ENCODE peak calls at places on chromosomes 13 and 19, in four cellular contexts. G, K, O and L are unnamed samples.

GRCh38 chr13:43285891-43286602 is 262.7 kb downstream of the DNAJC15 start:
- DNase-seq in K (no peak), G (no peak), O (peak), L (no peak)

GRCh38 chr13:19632915-19633339 is 532 bp upstream of the MPHOSPH8 start:
- DNase-seq in G (no peak), K (no peak), O (no peak), L (no peak)

GRCh38 chr13:98443329-98443728 is 133.6 kb downstream of the STK24 start:
- DNase-seq in G (no peak), O (peak), K (no peak), L (no peak)

GRCh38 chr13:28320884-28321574 is 173.9 kb downstream of the FLT1 start:
- DNase-seq in K (no peak), G (no peak), O (no peak), L (no peak)

GRCh38 chr13:26518433-26519084 is 38.9 kb upstream of the WASF3 start:
- DNase-seq in O (no peak), K (no peak), G (no peak), L (no peak)

GRCh38 chr13:111875922-111876321 is 191.0 kb upstream of the SOX1 start:
- DNase-seq in K (no peak), G (no peak), O (no peak), L (no peak)

GRCh38 chr13:43805071-43805468 is 18.3 kb upstream of the ENOX1 start:
- DNase-seq in K (peak), G (no peak), O (peak), L (peak)

GRCh38 chr13:65808061-65808460 is 1422.1 kb downstream of the PCDH9 start:
- DNase-seq in O (no peak), K (no peak), G (no peak), L (no peak)

GRCh38 chr19:29118384-29118783 is 94.6 kb downstream of the UQCRFS1 start:
- DNase-seq in G (no peak), O (no peak), K (no peak), L (no peak)

GRCh38 chr13:24274452-24274971 is 34.9 kb upstream of the C1QTNF9 start:
- DNase-seq in O (no peak), K (no peak), G (peak), L (no peak)

GRCh38 chr19:756232-756631 is 5.3 kb downstream of the MISP start:
- DNase-seq in O (peak), K (peak), G (no peak), L (no peak)

GRCh38 chr13:25927966-25928365 is 123.8 kb downstream of the SHISA2 start:
- DNase-seq in K (no peak), G (no peak), O (no peak), L (no peak)

GRCh38 chr19:18594824-18595373 is 6.3 kb downstream of the REX1BD start:
- DNase-seq in O (no peak), G (no peak), K (no peak), L (no peak)

GRCh38 chr19:7917292-7918061 is 2.7 kb upstream of the SNAPC2 start:
- DNase-seq in G (peak), O (peak), K (no peak), L (peak)

GRCh38 chr13:88074794-88075509 is 403.8 kb downstream of the SLITRK5 start:
- DNase-seq in K (no peak), O (peak), G (no peak), L (no peak)

GRCh38 chr19:17391371-17392151 is 2.4 kb downstream of the CCDC194 start:
- DNase-seq in K (no peak), G (no peak), O (no peak), L (no peak)

GRCh38 chr19:13588953-13589833 is 82.9 kb upstream of the CACNA1A start:
- DNase-seq in O (peak), G (peak), K (peak), L (peak)

GRCh38 chr13:59103004-59103768 is 1060.5 kb downstream of the DIAPH3 start:
- DNase-seq in K (no peak), O (peak), G (no peak), L (no peak)